ENCODE peak calls at places on chromosomes 7 and 10, in five cellular contexts. One of them, this sample, is unnamed.

GRCh38 chr7:28804990-28805389 is 153.1 kb downstream of the TRIL start:
- DNase-seq in M059J: peak
- DNase-seq in foreskin fibroblast: peak
- DNase-seq in HCEC 1CT: peak
- DNase-seq in neural crest cell: no peak
- DNase-seq in this sample: no peak

GRCh38 chr7:15332962-15333361 is 228.9 kb downstream of the AGMO start:
- DNase-seq in neural crest cell: no peak
- DNase-seq in M059J: no peak
- DNase-seq in HCEC 1CT: no peak
- DNase-seq in foreskin fibroblast: no peak
- DNase-seq in this sample: no peak

GRCh38 chr10:62554632-62555199 is 180.5 kb downstream of the ZNF365 start:
- DNase-seq in neural crest cell: no peak
- DNase-seq in HCEC 1CT: peak
- DNase-seq in foreskin fibroblast: peak
- DNase-seq in M059J: peak
- DNase-seq in this sample: no peak

GRCh38 chr7:20269726-20270125 is 52.5 kb upstream of the MACC1 start:
- DNase-seq in HCEC 1CT: peak
- DNase-seq in foreskin fibroblast: no peak
- DNase-seq in M059J: peak
- DNase-seq in neural crest cell: no peak
- DNase-seq in this sample: no peak

GRCh38 chr7:91249506-91250233 is 14.6 kb upstream of the FZD1 start:
- DNase-seq in M059J: peak
- DNase-seq in foreskin fibroblast: peak
- DNase-seq in neural crest cell: no peak
- DNase-seq in HCEC 1CT: peak
- DNase-seq in this sample: no peak

GRCh38 chr10:42513921-42514320 is 124.4 kb downstream of the ZNF33B start:
- DNase-seq in M059J: no peak
- DNase-seq in neural crest cell: no peak
- DNase-seq in HCEC 1CT: no peak
- DNase-seq in foreskin fibroblast: no peak
- DNase-seq in this sample: no peak

GRCh38 chr10:61987537-61987936 is 86.0 kb downstream of the ARID5B start:
- DNase-seq in M059J: no peak
- DNase-seq in foreskin fibroblast: no peak
- DNase-seq in neural crest cell: no peak
- DNase-seq in HCEC 1CT: no peak
- DNase-seq in this sample: no peak

GRCh38 chr7:50733552-50733951 is 49.1 kb downstream of the GRB10 start:
- DNase-seq in HCEC 1CT: no peak
- DNase-seq in foreskin fibroblast: no peak
- DNase-seq in M059J: peak
- DNase-seq in neural crest cell: no peak
- DNase-seq in this sample: no peak

GRCh38 chr10:94123253-94123995 is 129.7 kb downstream of the PLCE1 start:
- DNase-seq in M059J: peak
- DNase-seq in HCEC 1CT: peak
- DNase-seq in foreskin fibroblast: peak
- DNase-seq in neural crest cell: no peak
- DNase-seq in this sample: no peak

GRCh38 chr7:49400891-49401550 is 372.4 kb upstream of the VWC2 start:
- DNase-seq in foreskin fibroblast: no peak
- DNase-seq in M059J: no peak
- DNase-seq in HCEC 1CT: no peak
- DNase-seq in neural crest cell: no peak
- DNase-seq in this sample: no peak

GRCh38 chr7:50641442-50642405 is 76.5 kb upstream of the DDC start:
- DNase-seq in M059J: peak
- DNase-seq in neural crest cell: no peak
- DNase-seq in HCEC 1CT: no peak
- DNase-seq in foreskin fibroblast: no peak
- DNase-seq in this sample: no peak

GRCh38 chr10:53487019-53487983 is 714.7 kb upstream of the MBL2 start:
- DNase-seq in foreskin fibroblast: no peak
- DNase-seq in M059J: no peak
- DNase-seq in neural crest cell: no peak
- DNase-seq in HCEC 1CT: no peak
- DNase-seq in this sample: no peak

GRCh38 chr10:64182671-64183070 is 661.5 kb downstream of the REEP3 start:
- DNase-seq in HCEC 1CT: no peak
- DNase-seq in M059J: no peak
- DNase-seq in foreskin fibroblast: no peak
- DNase-seq in neural crest cell: no peak
- DNase-seq in this sample: no peak

GRCh38 chr10:95814011-95814727 is 58.2 kb downstream of the ENTPD1 start:
- DNase-seq in HCEC 1CT: peak
- DNase-seq in M059J: peak
- DNase-seq in neural crest cell: peak
- DNase-seq in foreskin fibroblast: peak
- DNase-seq in this sample: no peak

GRCh38 chr10:119333146-119333792 is 125.9 kb downstream of the GRK5 start:
- DNase-seq in HCEC 1CT: peak
- DNase-seq in foreskin fibroblast: peak
- DNase-seq in M059J: peak
- DNase-seq in neural crest cell: no peak
- DNase-seq in this sample: no peak

GRCh38 chr7:42915356-42915755 is 3.5 kb upstream of the C7orf25 start:
- DNase-seq in neural crest cell: no peak
- DNase-seq in foreskin fibroblast: no peak
- DNase-seq in M059J: peak
- DNase-seq in HCEC 1CT: peak
- DNase-seq in this sample: no peak

GRCh38 chr10:69901623-69902505 is 100.2 kb downstream of the COL13A1 start:
- DNase-seq in neural crest cell: peak
- DNase-seq in HCEC 1CT: peak
- DNase-seq in foreskin fibroblast: no peak
- DNase-seq in M059J: peak
- DNase-seq in this sample: no peak

GRCh38 chr7:77327067-77327931 is 88.8 kb downstream of the GSAP start:
- DNase-seq in M059J: peak
- DNase-seq in HCEC 1CT: peak
- DNase-seq in neural crest cell: no peak
- DNase-seq in foreskin fibroblast: peak
- DNase-seq in this sample: no peak

GRCh38 chr10:91088300-91089140 is 131.9 kb upstream of the PCGF5 start:
- DNase-seq in M059J: peak
- DNase-seq in neural crest cell: no peak
- DNase-seq in foreskin fibroblast: peak
- DNase-seq in HCEC 1CT: peak
- DNase-seq in this sample: no peak

GRCh38 chr10:116973946-116974345 is 31.0 kb downstream of the SHTN1 start:
- DNase-seq in foreskin fibroblast: no peak
- DNase-seq in neural crest cell: no peak
- DNase-seq in M059J: no peak
- DNase-seq in HCEC 1CT: no peak
- DNase-seq in this sample: no peak

GRCh38 chr7:157692156-157693011 is 355.6 kb downstream of the DNAJB6 start:
- DNase-seq in HCEC 1CT: no peak
- DNase-seq in M059J: no peak
- DNase-seq in foreskin fibroblast: no peak
- DNase-seq in neural crest cell: peak
- DNase-seq in this sample: peak

GRCh38 chr7:42876182-42877068 is 35.4 kb downstream of the C7orf25 start:
- DNase-seq in neural crest cell: peak
- DNase-seq in HCEC 1CT: peak
- DNase-seq in M059J: peak
- DNase-seq in foreskin fibroblast: peak
- DNase-seq in this sample: no peak

GRCh38 chr10:78931333-78932083 is 137.3 kb upstream of the ZMIZ1 start:
- DNase-seq in M059J: peak
- DNase-seq in neural crest cell: no peak
- DNase-seq in foreskin fibroblast: peak
- DNase-seq in HCEC 1CT: peak
- DNase-seq in this sample: no peak

GRCh38 chr10:119650062-119650461 is 1.1 kb upstream of the BAG3 start:
- DNase-seq in M059J: no peak
- DNase-seq in neural crest cell: no peak
- DNase-seq in foreskin fibroblast: no peak
- DNase-seq in HCEC 1CT: no peak
- DNase-seq in this sample: no peak

GRCh38 chr10:77358666-77359065 is 278.9 kb downstream of the KCNMA1 start:
- DNase-seq in M059J: no peak
- DNase-seq in foreskin fibroblast: no peak
- DNase-seq in HCEC 1CT: no peak
- DNase-seq in neural crest cell: no peak
- DNase-seq in this sample: no peak

GRCh38 chr7:45593877-45594276 is 19.7 kb downstream of the ADCY1 start:
- DNase-seq in foreskin fibroblast: no peak
- DNase-seq in HCEC 1CT: no peak
- DNase-seq in neural crest cell: no peak
- DNase-seq in M059J: no peak
- DNase-seq in this sample: no peak

GRCh38 chr7:6533893-6534804 is 17.1 kb downstream of the GRID2IP start:
- DNase-seq in neural crest cell: no peak
- DNase-seq in M059J: no peak
- DNase-seq in foreskin fibroblast: no peak
- DNase-seq in HCEC 1CT: no peak
- DNase-seq in this sample: no peak

GRCh38 chr10:971150-971542 is 17.1 kb upstream of the GTPBP4 start:
- DNase-seq in HCEC 1CT: peak
- DNase-seq in foreskin fibroblast: no peak
- DNase-seq in neural crest cell: no peak
- DNase-seq in M059J: no peak
- DNase-seq in this sample: peak

GRCh38 chr7:106756884-106757283 is 95.9 kb upstream of the CCDC71L start:
- DNase-seq in neural crest cell: no peak
- DNase-seq in M059J: no peak
- DNase-seq in foreskin fibroblast: no peak
- DNase-seq in HCEC 1CT: no peak
- DNase-seq in this sample: no peak

GRCh38 chr10:77333610-77334340 is 303.8 kb downstream of the KCNMA1 start:
- DNase-seq in foreskin fibroblast: no peak
- DNase-seq in HCEC 1CT: no peak
- DNase-seq in neural crest cell: no peak
- DNase-seq in M059J: no peak
- DNase-seq in this sample: no peak

GRCh38 chr10:5563991-5564536 is 39.3 kb downstream of the CALML3 start:
- DNase-seq in foreskin fibroblast: peak
- DNase-seq in HCEC 1CT: peak
- DNase-seq in M059J: peak
- DNase-seq in neural crest cell: no peak
- DNase-seq in this sample: peak

GRCh38 chr10:122727426-122727825 is 27.8 kb upstream of the C10orf120 start:
- DNase-seq in neural crest cell: no peak
- DNase-seq in HCEC 1CT: no peak
- DNase-seq in M059J: no peak
- DNase-seq in foreskin fibroblast: no peak
- DNase-seq in this sample: no peak

GRCh38 chr7:143980746-143981510 is 19.2 kb upstream of the OR6B1 start:
- DNase-seq in foreskin fibroblast: no peak
- DNase-seq in M059J: peak
- DNase-seq in HCEC 1CT: peak
- DNase-seq in neural crest cell: no peak
- DNase-seq in this sample: no peak

GRCh38 chr7:81190997-81191747 is 272.3 kb upstream of the SEMA3C start:
- DNase-seq in foreskin fibroblast: peak
- DNase-seq in HCEC 1CT: peak
- DNase-seq in M059J: peak
- DNase-seq in neural crest cell: no peak
- DNase-seq in this sample: no peak

GRCh38 chr7:28466341-28466740 is 54.0 kb downstream of the CREB5 start:
- DNase-seq in HCEC 1CT: no peak
- DNase-seq in M059J: no peak
- DNase-seq in foreskin fibroblast: no peak
- DNase-seq in neural crest cell: no peak
- DNase-seq in this sample: no peak

GRCh38 chr10:3666525-3667302 is 118.3 kb downstream of the KLF6 start:
- DNase-seq in neural crest cell: no peak
- DNase-seq in M059J: no peak
- DNase-seq in foreskin fibroblast: no peak
- DNase-seq in HCEC 1CT: no peak
- DNase-seq in this sample: no peak

GRCh38 chr10:133258066-133258817 is 18.4 kb downstream of the ADAM8 start:
- DNase-seq in neural crest cell: no peak
- DNase-seq in HCEC 1CT: no peak
- DNase-seq in foreskin fibroblast: no peak
- DNase-seq in M059J: no peak
- DNase-seq in this sample: no peak

This sample was measured in mesenteric fat pad.